ENCODE peak calls at places on chromosome X, in nine cellular contexts. H, L, Q, V, B, R, K, N and S are unnamed samples.

GRCh38 chrX:116413273-116413672 is 23.1 kb upstream of the SLC6A14 start:
- DNase-seq in V (no peak), B (no peak), Q (no peak), N (no peak), L (no peak), H (no peak), R (no peak), K (no peak), S (no peak)

GRCh38 chrX:14883826-14884225 is 10.6 kb downstream of the MOSPD2 start:
- DNase-seq in B (no peak), V (no peak), L (no peak), H (no peak), K (no peak), R (no peak), N (no peak), Q (no peak), S (no peak)

GRCh38 chrX:2678583-2678982 is 12.5 kb upstream of the CD99 start:
- DNase-seq in B (no peak), R (no peak), L (no peak), V (no peak), H (no peak), N (no peak), Q (no peak), K (no peak), S (no peak)

GRCh38 chrX:128975716-128976115 is 547.6 kb downstream of the SMARCA1 start:
- DNase-seq in L (no peak), Q (peak; percentile 23), N (no peak), K (no peak), H (no peak), R (no peak), V (no peak), B (peak; percentile 44), S (peak; percentile 23)

GRCh38 chrX:113833656-113834055 is 750.2 kb upstream of the HTR2C start:
- DNase-seq in Q (no peak), K (no peak), H (no peak), N (no peak), R (no peak), L (no peak), V (no peak), B (no peak), S (no peak)

GRCh38 chrX:53824686-53825085 is 138.2 kb upstream of the HUWE1 start:
- DNase-seq in V (no peak), R (no peak), Q (no peak), B (no peak), N (no peak), L (no peak), K (no peak), H (no peak), S (no peak)

GRCh38 chrX:34656842-34657780 is at the start of gene TMEM47:
- DNase-seq in K (no peak), R (peak; percentile 91), N (peak; percentile 30), V (peak; percentile 78), L (no peak), H (peak; percentile 86), B (peak; percentile 80), Q (peak; percentile 44), S (peak; percentile 17)

GRCh38 chrX:40068048-40068447 is 29.7 kb downstream of the BCOR start:
- DNase-seq in Q (peak; percentile 59), B (no peak), H (no peak), K (no peak), L (no peak), R (no peak), N (no peak), V (no peak), S (no peak)

GRCh38 chrX:71622347-71623104 is 4.2 kb upstream of the CXCR3 start:
- DNase-seq in V (peak; percentile 69), H (peak; percentile 93), K (peak; percentile 19), N (peak; percentile 47), B (peak; percentile 59), L (peak; percentile 68), R (peak; percentile 90), Q (peak; percentile 20), S (peak; percentile 40)

GRCh38 chrX:69503228-69503834 is 795 bp upstream of the NALF2 start:
- DNase-seq in K (peak; percentile 43), B (no peak), Q (peak; percentile 75), V (peak; percentile 30), N (no peak), H (no peak), R (no peak), L (no peak), S (no peak)

GRCh38 chrX:48897157-48897620 is 379 bp downstream of the TIMM17B start:
- DNase-seq in B (peak; percentile 84), H (peak; percentile 92), K (peak; percentile 70), L (no peak), V (peak; percentile 77), N (peak; percentile 60), R (peak; percentile 95), Q (peak; percentile 90), S (no peak)

GRCh38 chrX:47644557-47645091 is 5.7 kb downstream of the ELK1 start:
- DNase-seq in N (no peak), B (no peak), L (no peak), H (no peak), Q (peak; percentile 59), V (no peak), K (no peak), R (no peak), S (no peak)

GRCh38 chrX:7987160-7987992 is 60.2 kb upstream of the PNPLA4 start:
- DNase-seq in K (no peak), V (no peak), B (no peak), R (no peak), L (peak; percentile 26), N (no peak), Q (no peak), H (no peak), S (no peak)

GRCh38 chrX:13966071-13966850 is 63.4 kb downstream of the GEMIN8 start:
- DNase-seq in H (no peak), K (no peak), N (peak; percentile 13), Q (no peak), R (no peak), B (no peak), V (no peak), L (no peak), S (no peak)

GRCh38 chrX:6149231-6149870 is 79.3 kb downstream of the NLGN4X start:
- DNase-seq in L (no peak), R (no peak), V (no peak), N (no peak), H (no peak), Q (no peak), B (no peak), K (no peak), S (no peak)

GRCh38 chrX:12497832-12498591 is 293.2 kb upstream of the PRPS2 start:
- DNase-seq in H (no peak), Q (peak; percentile 4), V (no peak), K (no peak), B (no peak), R (no peak), L (no peak), N (no peak), S (no peak)

GRCh38 chrX:48968377-48968776 is 3.3 kb downstream of the KCND1 start:
- DNase-seq in H (no peak), K (no peak), N (no peak), Q (no peak), B (no peak), V (no peak), L (no peak), R (no peak), S (no peak)

GRCh38 chrX:119753639-119754257 is 4.6 kb upstream of the SOWAHD start:
- DNase-seq in V (no peak), Q (peak; percentile 59), L (no peak), H (no peak), K (peak; percentile 48), B (no peak), R (no peak), N (no peak), S (no peak)

GRCh38 chrX:10106801-10107200 is 50.0 kb upstream of the CLCN4 start:
- DNase-seq in K (no peak), L (no peak), H (no peak), R (no peak), Q (no peak), B (no peak), N (no peak), V (no peak), S (no peak)

GRCh38 chrX:44244008-44244407 is 99.5 kb downstream of the EFHC2 start:
- DNase-seq in B (no peak), Q (peak; percentile 35), V (no peak), L (no peak), N (no peak), R (no peak), H (no peak), K (peak; percentile 12), S (no peak)

GRCh38 chrX:78383594-78383993 is 56.2 kb upstream of the CYSLTR1 start:
- DNase-seq in R (peak; percentile 45), B (no peak), K (no peak), N (no peak), L (no peak), V (no peak), Q (no peak), H (no peak), S (no peak)
- TF ChIP-seq POLR2A in R (no peak), B (no peak), K (no peak), N (no peak), L (no peak), V (no peak), Q (no peak), H (no peak), S (no peak)

DNA sequence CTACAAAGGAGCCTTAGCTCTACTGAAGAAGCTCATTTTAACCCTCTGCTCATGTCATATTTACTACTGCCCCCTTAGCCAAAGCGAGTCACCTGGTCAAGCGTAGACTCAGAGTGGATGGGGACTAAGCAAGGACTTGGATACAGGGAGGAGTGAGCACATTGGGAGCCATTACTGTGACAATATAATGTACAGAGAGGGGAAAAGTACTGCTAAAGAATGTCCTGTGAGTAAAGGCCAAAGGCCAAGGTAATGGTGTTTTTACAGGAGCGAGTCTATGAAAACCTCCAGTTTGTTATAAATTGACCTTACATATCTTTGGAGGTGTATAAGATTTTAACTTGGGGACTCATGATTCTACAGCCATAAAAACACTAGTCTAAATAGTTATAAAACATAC is 10.6 kb upstream of the GK start:
- DNase-seq in R (no peak), B (no peak), L (no peak), V (no peak), K (no peak), N (no peak), H (no peak), Q (no peak), S (no peak)
- TF ChIP-seq POLR2A in R (no peak), B (no peak), L (no peak), V (no peak), K (no peak), N (no peak), H (no peak), Q (no peak), S (no peak)

GRCh38 chrX:124346064-124346876 is at the start of gene SH2D1A:
- DNase-seq in R (no peak), B (no peak), Q (no peak), H (no peak), V (no peak), L (no peak), N (no peak), K (no peak), S (no peak)
- TF ChIP-seq POLR2A in R (no peak), B (no peak), Q (no peak), H (no peak), V (no peak), L (no peak), N (no peak), K (no peak), S (no peak)

DNA sequence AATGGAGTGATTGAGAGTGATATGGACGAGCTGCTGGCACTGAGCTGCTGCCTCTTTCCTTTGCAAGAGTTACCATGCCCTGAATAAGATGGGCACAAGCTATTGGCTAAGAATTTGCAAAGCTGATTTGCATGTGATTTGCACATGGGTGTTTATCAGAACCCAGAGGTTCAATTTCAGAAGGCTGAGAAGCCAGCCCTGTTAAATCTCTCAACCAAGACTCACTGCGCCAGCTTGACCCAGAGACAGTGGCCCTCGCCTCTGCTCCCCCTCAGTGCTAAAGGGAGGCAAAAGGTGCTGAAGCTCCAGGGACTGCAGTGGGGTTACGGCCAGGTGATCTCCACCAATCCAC is 701 bp downstream of the ARHGAP4 start:
- DNase-seq in K (no peak), B (no peak), V (no peak), N (no peak), H (no peak), Q (no peak), L (peak; percentile 51), R (no peak), S (no peak)
- TF ChIP-seq POLR2A in K (no peak), B (no peak), V (no peak), N (no peak), H (no peak), Q (no peak), L (peak; percentile 83), R (no peak), S (no peak)